ENCODE peak calls at places on chromosomes 2 and 18, in five cellular contexts. I, X, K, A and M are unnamed samples.

GRCh38 chr2:105950521-105951389 is 206.0 kb downstream of the NCK2 start:
- DNase-seq in I (no peak), X (no peak), K (no peak), A (peak; percentile 52), M (no peak)

GRCh38 chr2:97935719-97936161 is 60.0 kb downstream of the TMEM131 start:
- DNase-seq in I (no peak), X (no peak), K (no peak), A (peak; percentile 11), M (no peak)

GRCh38 chr2:150710916-150711315 is 223.4 kb upstream of the RND3 start:
- DNase-seq in I (no peak), X (no peak), K (no peak), A (no peak), M (no peak)

GRCh38 chr18:62183578-62184195 is 3.2 kb downstream of the PIGN start:
- DNase-seq in I (no peak), X (peak; percentile 29), K (no peak), A (peak; percentile 33), M (no peak)

GRCh38 chr2:854460-854859 is 96.2 kb upstream of the SNTG2 start:
- DNase-seq in I (no peak), X (peak; percentile 69), K (no peak), A (peak; percentile 11), M (peak; percentile 43)

GRCh38 chr2:241636983-241637232 is at the start of gene THAP4:
- DNase-seq in I (peak; percentile 82), X (peak; percentile 54), K (peak; percentile 78), A (no peak), M (no peak)

GRCh38 chr2:178825183-178825582 is 18.0 kb upstream of the TTN start:
- DNase-seq in I (no peak), X (no peak), K (no peak), A (no peak), M (no peak)

GRCh38 chr2:96954490-96954846 is 31.9 kb downstream of the FAM178B start:
- DNase-seq in I (no peak), X (no peak), K (no peak), A (no peak), M (no peak)

GRCh38 chr2:223503746-223504145 is 98.4 kb downstream of the SCG2 start:
- DNase-seq in I (no peak), X (no peak), K (no peak), A (no peak), M (no peak)

GRCh38 chr18:57771626-57772025 is 31.5 kb downstream of the ATP8B1 start:
- DNase-seq in I (no peak), X (no peak), K (no peak), A (no peak), M (no peak)

GRCh38 chr18:60385693-60386092 is 13.1 kb upstream of the MC4R start:
- DNase-seq in I (no peak), X (no peak), K (no peak), A (no peak), M (no peak)

GRCh38 chr2:178920916-178921513 is 113.8 kb upstream of the TTN start:
- DNase-seq in I (no peak), X (no peak), K (no peak), A (no peak), M (no peak)

GRCh38 chr2:137383391-137383790 is 580.9 kb upstream of the HNMT start:
- DNase-seq in I (no peak), X (peak; percentile 17), K (no peak), A (peak; percentile 4), M (peak; percentile 22)

GRCh38 chr2:188598551-188598950 is 306.9 kb downstream of the GULP1 start:
- DNase-seq in I (no peak), X (peak; percentile 66), K (peak; percentile 30), A (no peak), M (no peak)

GRCh38 chr2:203808041-203808750 is 59.4 kb upstream of the CTLA4 start:
- DNase-seq in I (no peak), X (peak; percentile 75), K (no peak), A (peak; percentile 75), M (no peak)

GRCh38 chr2:178269825-178270224 is 75.5 kb downstream of the OSBPL6 start:
- DNase-seq in I (no peak), X (no peak), K (no peak), A (no peak), M (no peak)

GRCh38 chr2:26238301-26238958 is 6.0 kb downstream of the HADHA start:
- DNase-seq in I (no peak), X (no peak), K (no peak), A (no peak), M (no peak)

GRCh38 chr2:12352891-12353290 is 363.8 kb upstream of the TRIB2 start:
- DNase-seq in I (no peak), X (no peak), K (no peak), A (no peak), M (no peak)

GRCh38 chr18:32271649-32272324 is 81.9 kb downstream of the MEP1B start:
- DNase-seq in I (no peak), X (no peak), K (peak; percentile 30), A (no peak), M (no peak)

GRCh38 chr2:240395896-240396622 is 39.4 kb upstream of the GPC1 start:
- DNase-seq in I (no peak), X (no peak), K (peak; percentile 10), A (no peak), M (no peak)

GRCh38 chr2:174438146-174438886 is 42.8 kb downstream of the SCRN3 start:
- DNase-seq in I (no peak), X (no peak), K (peak; percentile 44), A (no peak), M (no peak)

GRCh38 chr2:121342751-121343150 is 57.7 kb upstream of the TFCP2L1 start:
- DNase-seq in I (no peak), X (no peak), K (no peak), A (no peak), M (no peak)

GRCh38 chr2:111919794-111920608 is 21.6 kb downstream of the MERTK start:
- DNase-seq in I (peak; percentile 90), X (peak; percentile 54), K (peak; percentile 50), A (no peak), M (no peak)

GRCh38 chr2:46547223-46548102 is 68.1 kb downstream of the TMEM247 start:
- DNase-seq in I (peak; percentile 58), X (peak; percentile 22), K (peak; percentile 63), A (no peak), M (no peak)

GRCh38 chr18:53756607-53756972 is 467.9 kb downstream of the MBD2 start:
- DNase-seq in I (no peak), X (no peak), K (no peak), A (no peak), M (no peak)

GRCh38 chr2:155442755-155443372 is 744.4 kb downstream of the KCNJ3 start:
- DNase-seq in I (no peak), X (no peak), K (no peak), A (no peak), M (no peak)

GRCh38 chr18:71443726-71444480 is 1100.2 kb downstream of the CBLN2 start:
- DNase-seq in I (no peak), X (no peak), K (no peak), A (no peak), M (no peak)

GRCh38 chr2:231167745-231168459 is 30.5 kb upstream of the ARMC9 start:
- DNase-seq in I (no peak), X (no peak), K (no peak), A (no peak), M (no peak)

GRCh38 chr2:231172020-231172419 is 26.4 kb upstream of the ARMC9 start:
- DNase-seq in I (no peak), X (no peak), K (no peak), A (no peak), M (no peak)

GRCh38 chr2:231170058-231170457 is 28.4 kb upstream of the ARMC9 start:
- DNase-seq in I (no peak), X (no peak), K (no peak), A (no peak), M (no peak)

GRCh38 chr2:231168460-231169139 is 29.8 kb upstream of the ARMC9 start:
- DNase-seq in I (no peak), X (no peak), K (no peak), A (no peak), M (no peak)

DNA sequence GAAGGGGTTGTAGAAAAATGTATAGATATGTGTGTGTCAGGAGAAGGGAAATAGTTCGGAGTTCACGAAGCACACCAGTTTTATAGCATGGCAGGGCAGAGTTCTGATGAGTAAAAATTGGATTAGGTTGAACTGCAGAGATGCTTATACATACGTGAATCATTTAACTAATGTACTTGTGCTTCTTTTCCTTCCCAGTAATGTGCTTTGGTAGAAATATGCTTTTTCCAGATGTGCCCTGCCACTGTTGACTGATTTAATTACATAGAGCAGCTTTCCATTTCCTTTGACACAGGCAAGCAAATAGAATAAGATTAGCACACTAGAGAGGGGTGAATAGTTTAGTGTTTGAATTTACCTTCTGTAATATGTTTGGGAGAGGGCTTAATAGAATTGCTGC is 29.0 kb upstream of the ARMC9 start:
- DNase-seq in I (no peak), X (no peak), K (no peak), A (no peak), M (no peak)
- H3K27ac ChIP-seq in I (no peak overlapping the region), X (no peak overlapping the region), K (no peak overlapping the region), A (no peak overlapping the region), M (no peak overlapping the region)

GRCh38 chr2:209998596-209998995 is 3.8 kb upstream of the RPE start:
- DNase-seq in I (no peak), X (no peak), K (no peak), A (no peak), M (no peak)
- H3K27me3 ChIP-seq in I (no peaks in the 10 kb centered on the region), X (no peaks in the 10 kb centered on the region), K (no peaks in the 10 kb centered on the region), A (no peaks in the 10 kb centered on the region), M (no peaks in the 10 kb centered on the region)

GRCh38 chr2:85236107-85236506 is 91.7 kb downstream of the TGOLN2 start:
- DNase-seq in I (no peak), X (no peak), K (no peak), A (no peak), M (no peak)

GRCh38 chr2:85235281-85235680 is 92.5 kb downstream of the TGOLN2 start:
- DNase-seq in I (no peak), X (no peak), K (no peak), A (no peak), M (no peak)

GRCh38 chr2:85237849-85238570 is 89.8 kb downstream of the TGOLN2 start:
- DNase-seq in I (peak; percentile 56), X (no peak), K (no peak), A (no peak), M (no peak)

GRCh38 chr2:85231952-85232351 is 95.8 kb downstream of the TGOLN2 start:
- DNase-seq in I (no peak), X (no peak), K (no peak), A (no peak), M (no peak)

GRCh38 chr2:85234879-85235278 is 92.9 kb downstream of the TGOLN2 start:
- DNase-seq in I (no peak), X (no peak), K (no peak), A (peak; percentile 88), M (no peak)
- H3K27ac ChIP-seq in I (no peak overlapping the region), X (no peak overlapping the region), K (no peak overlapping the region), A (peak overlapping the region; percentile 89), M (no peak overlapping the region)

GRCh38 chr2:99851091-99851490 is 291.3 kb downstream of the AFF3 start:
- DNase-seq in I (no peak), X (no peak), K (no peak), A (no peak), M (no peak)

GRCh38 chr2:99851811-99852210 is 290.6 kb downstream of the AFF3 start:
- DNase-seq in I (no peak), X (no peak), K (no peak), A (no peak), M (no peak)

GRCh38 chr2:99852376-99852934 is 289.9 kb downstream of the AFF3 start:
- DNase-seq in I (no peak), X (no peak), K (no peak), A (no peak), M (no peak)

GRCh38 chr2:99856119-99856518 is 286.3 kb downstream of the AFF3 start:
- DNase-seq in I (no peak), X (no peak), K (no peak), A (no peak), M (no peak)

GRCh38 chr2:99854236-99854852 is 288.0 kb downstream of the AFF3 start:
- DNase-seq in I (no peak), X (no peak), K (no peak), A (no peak), M (no peak)
- H3K27me3 ChIP-seq in I (no peaks in the 10 kb centered on the region), X (no peaks in the 10 kb centered on the region), K (no peaks in the 10 kb centered on the region), A (no peaks in the 10 kb centered on the region), M (no peaks in the 10 kb centered on the region)